ENCODE peak calls at places on chromosome 7, in six cellular contexts. E, H, M, N, K and U are unnamed samples.

GRCh38 chr7:1659696-1660095 is 10.4 kb upstream of the ELFN1 start:
- DNase-seq in H (no peak), E (no peak), M (no peak), K (no peak), N (no peak), U (no peak)

GRCh38 chr7:142709921-142710320 is 39.4 kb upstream of the PRSS1 start:
- DNase-seq in M (peak), K (no peak), N (no peak), E (no peak), H (no peak), U (no peak)

GRCh38 chr7:107170051-107170661 is 1.4 kb downstream of the HBP1 start:
- DNase-seq in N (no peak), M (no peak), K (no peak), E (no peak), H (no peak), U (no peak)

GRCh38 chr7:4880218-4880617 is 3.3 kb downstream of the RADIL start:
- DNase-seq in E (no peak), K (no peak), M (no peak), H (no peak), N (no peak), U (peak)

GRCh38 chr7:117127585-117128168 is 174.4 kb downstream of the ST7 start:
- DNase-seq in N (peak), E (peak), M (peak), H (peak), K (peak), U (no peak)

GRCh38 chr7:87216701-87217508 is 2.6 kb downstream of the TMEM243 start:
- DNase-seq in M (no peak), N (no peak), E (no peak), H (no peak), K (no peak), U (no peak)

GRCh38 chr7:22445140-22445722 is 54.8 kb downstream of the STEAP1B start:
- DNase-seq in E (peak), K (no peak), H (peak), M (no peak), N (peak), U (no peak)

GRCh38 chr7:94888542-94888941 is 18.9 kb upstream of the PPP1R9A start:
- DNase-seq in E (peak), H (no peak), M (no peak), N (no peak), K (peak), U (no peak)

GRCh38 chr7:50185951-50186697 is 93.1 kb upstream of the ZPBP start:
- DNase-seq in H (no peak), M (no peak), E (no peak), N (no peak), K (no peak), U (no peak)

GRCh38 chr7:150343225-150343624 is 1.8 kb upstream of the RARRES2 start:
- DNase-seq in K (no peak), H (no peak), E (no peak), N (no peak), M (no peak), U (no peak)

GRCh38 chr7:22319424-22320403 is 37.2 kb downstream of the RAPGEF5 start:
- DNase-seq in H (no peak), M (no peak), K (no peak), E (no peak), N (peak), U (no peak)

GRCh38 chr7:128699895-128700294 is 27.8 kb downstream of the GARIN1A start:
- DNase-seq in E (no peak), M (no peak), K (no peak), N (no peak), H (no peak), U (no peak)

GRCh38 chr7:2431260-2431867 is 28.0 kb downstream of the CHST12 start:
- DNase-seq in N (peak), M (no peak), H (no peak), E (peak), K (peak), U (no peak)

GRCh38 chr7:132666076-132666775 is 90.0 kb upstream of the PLXNA4 start:
- DNase-seq in M (no peak), E (no peak), K (no peak), H (no peak), N (no peak), U (no peak)

GRCh38 chr7:27116521-27116946 is 14.0 kb downstream of the HOXA4 start:
- DNase-seq in N (no peak), K (no peak), H (no peak), M (no peak), E (no peak), U (no peak)
- H3K4me3 ChIP-seq in N (no peak), K (no peak), H (no peak), M (no peak), E (no peak), U (no peak)

GRCh38 chr7:30788640-30789333 is 17.6 kb downstream of the MINDY4 start:
- DNase-seq in K (no peak), E (no peak), N (no peak), M (no peak), H (no peak), U (no peak)
- H3K27ac ChIP-seq in K (no peak), E (no peak), N (no peak), M (no peak), H (no peak), U (no peak)

DNA sequence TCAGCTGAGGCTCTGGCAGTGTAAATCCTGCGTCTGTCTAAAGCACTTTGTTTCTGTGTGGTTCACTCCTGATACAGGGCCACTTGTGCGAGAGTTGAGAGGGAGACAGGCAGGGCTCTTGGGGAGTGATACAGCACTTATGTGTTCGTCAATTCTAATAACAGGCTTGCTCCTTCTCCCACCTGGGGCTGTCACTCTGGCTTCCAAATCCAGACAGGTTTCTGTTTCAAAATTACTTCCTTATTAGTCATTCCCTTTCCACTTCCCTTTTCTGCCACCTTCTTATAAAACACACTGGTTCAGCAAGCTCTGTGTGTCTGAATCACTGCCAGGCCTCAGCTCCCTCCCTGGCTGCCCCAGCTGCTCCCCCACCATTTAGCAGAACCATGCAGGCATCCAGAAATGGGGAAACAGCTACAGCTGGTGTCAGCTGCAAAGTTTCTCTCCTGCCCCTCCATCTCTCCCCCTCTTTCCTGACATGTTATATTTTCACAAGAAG is 58.5 kb upstream of the ZNRF2 start:
- DNase-seq in K (no peak), E (no peak), H (peak), N (no peak), M (no peak), U (peak)
- H3K4me3 ChIP-seq in K (no peak), E (no peak), H (no peak), N (no peak), M (no peak), U (no peak)

GRCh38 chr7:47954231-47954911 is 6.1 kb upstream of the PKD1L1 start:
- DNase-seq in H (no peak), K (no peak), N (no peak), M (no peak), E (no peak), U (no peak)
- H3K27ac ChIP-seq in H (no peak), K (no peak), N (no peak), M (no peak), E (no peak), U (no peak)

DNA sequence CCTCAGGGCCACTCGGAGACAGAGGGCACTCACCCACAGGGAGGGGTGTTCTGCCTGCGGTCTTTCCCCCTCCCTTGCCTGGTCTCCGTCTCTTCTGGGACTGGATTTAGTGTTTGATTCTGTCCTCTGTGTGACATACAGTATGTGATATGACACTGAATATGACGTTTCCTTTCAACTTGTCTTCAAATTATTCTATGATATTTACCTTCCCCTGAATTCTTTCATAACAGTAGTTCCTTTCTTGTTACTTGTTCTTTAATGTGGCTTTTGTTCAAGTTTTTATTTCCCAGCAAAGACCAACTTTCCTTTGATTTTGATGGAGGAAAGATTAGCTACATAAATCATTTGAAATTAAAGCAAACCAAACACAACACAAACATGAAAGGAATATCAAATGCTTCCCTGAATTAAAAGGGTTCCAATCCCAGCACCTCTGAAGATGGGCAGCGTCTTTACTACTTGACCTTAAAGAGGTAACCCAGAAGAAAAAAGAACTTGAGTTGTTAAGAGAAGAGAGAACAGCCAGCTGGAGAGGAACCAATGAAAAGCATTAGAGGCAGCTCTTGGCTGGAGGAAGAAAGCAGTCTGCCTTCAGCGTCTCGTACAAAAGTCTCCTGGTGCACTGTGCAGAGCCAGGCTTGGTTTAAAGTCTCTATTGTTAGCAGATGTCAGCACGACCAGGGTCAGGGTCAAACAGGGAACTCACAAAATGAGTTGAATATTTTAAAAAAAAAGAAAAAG is 18.3 kb upstream of the RHEB start:
- DNase-seq in K (no peak), E (no peak), M (no peak), H (no peak), N (no peak), U (no peak)
- H3K4me3 ChIP-seq in K (no peak), E (no peak), M (no peak), H (no peak), N (no peak), U (no peak)

GRCh38 chr7:18177815-18178660 is 150.4 kb upstream of the PRPS1L1 start:
- DNase-seq in E (no peak), N (no peak), H (no peak), K (peak), M (peak), U (no peak)
- H3K27ac ChIP-seq in E (no peak), N (no peak), H (no peak), K (no peak), M (peak), U (no peak)

GRCh38 chr7:32921896-32922295 is 30.3 kb upstream of the KBTBD2 start:
- DNase-seq in E (no peak), N (no peak), H (no peak), K (no peak), M (no peak), U (no peak)
- H3K4me3 ChIP-seq in E (no peak), N (no peak), H (no peak), K (no peak), M (no peak), U (no peak)